ENCODE peak calls at places on chromosomes 3 and 15, in five cellular contexts. R is mesenchymal stem cell, Y is H1, F is trophoblast cell, G is H9. S is an unnamed sample.

GRCh38 chr15:98221144-98221543 is 260.6 kb downstream of the ARRDC4 start:
- DNase-seq in R (no peak), Y (no peak), F (no peak), G (no peak), S (no peak)

GRCh38 chr15:84609818-84610525 is 9.2 kb downstream of the ZSCAN2 start:
- DNase-seq in R (no peak), Y (no peak), F (peak; percentile 10), G (no peak), S (no peak)

GRCh38 chr15:29968099-29968892 is 114.5 kb upstream of the GOLGA8J start:
- DNase-seq in R (no peak), Y (no peak), F (peak; percentile 33), G (peak; percentile 64), S (peak; percentile 17)

GRCh38 chr15:78906310-78906608 is 33.6 kb downstream of the MORF4L1 start:
- DNase-seq in R (peak; percentile 89), Y (no peak), F (peak; percentile 82), G (no peak), S (no peak)

GRCh38 chr3:90015688-90016356 is 908.4 kb downstream of the EPHA3 start:
- DNase-seq in R (peak; percentile 82), Y (no peak), F (peak; percentile 1), G (no peak), S (no peak)

GRCh38 chr3:172222474-172223071 is 183.2 kb downstream of the FNDC3B start:
- DNase-seq in R (no peak), Y (no peak), F (no peak), G (no peak), S (no peak)

GRCh38 chr3:64120876-64121275 is 97.6 kb upstream of the PSMD6 start:
- DNase-seq in R (no peak), Y (no peak), F (no peak), G (no peak), S (no peak)

GRCh38 chr3:54905230-54905888 is 22.5 kb downstream of the LRTM1 start:
- DNase-seq in R (no peak), Y (no peak), F (peak; percentile 86), G (no peak), S (no peak)

GRCh38 chr3:64650096-64650622 is 37.6 kb downstream of the ADAMTS9 start:
- DNase-seq in R (no peak), Y (no peak), F (no peak), G (no peak), S (no peak)

GRCh38 chr3:85041562-85042055 is 82.8 kb downstream of the CADM2 start:
- DNase-seq in R (no peak), Y (no peak), F (no peak), G (no peak), S (no peak)

GRCh38 chr15:44163370-44163769 is 31.7 kb downstream of the FRMD5 start:
- DNase-seq in R (no peak), Y (no peak), F (no peak), G (no peak), S (no peak)

GRCh38 chr3:94862703-94863102 is 799.8 kb downstream of the NSUN3 start:
- DNase-seq in R (peak; percentile 33), Y (no peak), F (peak; percentile 49), G (no peak), S (no peak)

GRCh38 chr15:74609938-74610301 is 5.7 kb upstream of the CLK3 start:
- DNase-seq in R (no peak), Y (no peak), F (no peak), G (no peak), S (no peak)

GRCh38 chr3:100891033-100891432 is 102.2 kb downstream of the ABI3BP start:
- DNase-seq in R (peak; percentile 36), Y (no peak), F (peak; percentile 43), G (no peak), S (no peak)

GRCh38 chr3:4358273-4358672 is 55.1 kb downstream of the SETMAR start:
- DNase-seq in R (peak; percentile 27), Y (no peak), F (no peak), G (no peak), S (no peak)

GRCh38 chr15:41734079-41734478 is 40.2 kb upstream of the MAPKBP1 start:
- DNase-seq in R (no peak), Y (no peak), F (peak; percentile 84), G (no peak), S (no peak)

DNA sequence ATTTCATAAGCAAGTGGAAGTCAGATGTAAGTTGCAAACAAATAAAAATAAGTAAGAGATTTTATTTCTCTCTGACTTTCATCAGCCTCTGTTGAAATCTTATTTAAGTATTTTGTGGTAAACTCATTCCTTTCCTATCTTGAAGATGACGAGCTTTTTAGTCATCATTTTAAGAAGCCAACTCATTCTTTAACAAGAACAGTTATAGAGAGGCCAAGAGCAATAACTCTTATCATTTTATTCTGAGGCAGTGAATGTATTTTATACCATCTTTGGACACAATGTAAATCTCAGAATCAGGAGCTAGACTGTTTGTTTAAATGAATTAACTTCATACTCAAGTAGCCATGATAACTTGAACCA is 147.5 kb upstream of the MBNL1 start:
- DNase-seq in R (peak; percentile 85), Y (no peak), F (peak; percentile 66), G (no peak), S (no peak)
- H2BK5ac ChIP-seq in R (no peak overlapping the region), Y (no peak overlapping the region), F (no peak overlapping the region), G (no peak overlapping the region), S (no peak overlapping the region)

DNA sequence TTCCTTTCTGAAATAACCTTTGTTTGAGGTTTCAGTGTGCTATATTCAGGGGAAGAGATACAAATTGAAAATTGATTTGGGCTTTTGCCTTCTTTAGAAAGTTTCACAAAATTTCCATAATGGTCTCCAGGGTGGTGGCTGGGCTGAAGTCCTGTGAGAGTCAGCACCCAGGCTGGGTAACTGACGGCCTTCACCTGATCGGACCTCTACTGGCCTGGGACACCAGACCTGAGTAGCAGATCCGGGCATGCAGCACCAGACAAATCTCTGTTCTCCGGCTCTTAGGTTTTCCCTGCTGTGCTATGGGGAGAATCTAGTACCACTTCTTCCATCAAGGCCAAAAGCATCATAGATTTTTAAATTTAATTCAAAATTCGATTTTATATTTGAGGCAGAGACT is 133.0 kb upstream of the LMCD1 start:
- DNase-seq in R (no peak), Y (no peak), F (no peak), G (no peak), S (no peak)
- H3K9me3 ChIP-seq in R (no peaks in the 10 kb centered on the region), Y (no peaks in the 10 kb centered on the region), F (no peaks in the 10 kb centered on the region), G (no peaks in the 10 kb centered on the region), S (no peaks in the 10 kb centered on the region)

GRCh38 chr3:52707585-52707984 is 1.7 kb downstream of the SPCS1 start:
- DNase-seq in R (no peak), Y (no peak), F (no peak), G (no peak), S (no peak)
- H2BK12ac ChIP-seq in R (no peak overlapping the region), Y (no peak overlapping the region), F (no peak overlapping the region), G (no peak overlapping the region), S (no peak overlapping the region)

GRCh38 chr15:51193979-51194378 is 99.3 kb upstream of the TNFAIP8L3 start:
- DNase-seq in R (no peak), Y (no peak), F (no peak), G (no peak), S (no peak)
- H2BK5ac ChIP-seq in R (no peak overlapping the region), Y (no peak overlapping the region), F (no peak overlapping the region), G (no peak overlapping the region), S (no peak overlapping the region)

GRCh38 chr3:113148307-113148703 is 63.1 kb upstream of the BOC start:
- DNase-seq in R (no peak), Y (no peak), F (peak; percentile 8), G (no peak), S (no peak)
- H3K9me3 ChIP-seq in R (no peaks in the 10 kb centered on the region), Y (no peaks in the 10 kb centered on the region), F (no peaks in the 10 kb centered on the region), G (no peaks in the 10 kb centered on the region), S (no peaks in the 10 kb centered on the region)

DNA sequence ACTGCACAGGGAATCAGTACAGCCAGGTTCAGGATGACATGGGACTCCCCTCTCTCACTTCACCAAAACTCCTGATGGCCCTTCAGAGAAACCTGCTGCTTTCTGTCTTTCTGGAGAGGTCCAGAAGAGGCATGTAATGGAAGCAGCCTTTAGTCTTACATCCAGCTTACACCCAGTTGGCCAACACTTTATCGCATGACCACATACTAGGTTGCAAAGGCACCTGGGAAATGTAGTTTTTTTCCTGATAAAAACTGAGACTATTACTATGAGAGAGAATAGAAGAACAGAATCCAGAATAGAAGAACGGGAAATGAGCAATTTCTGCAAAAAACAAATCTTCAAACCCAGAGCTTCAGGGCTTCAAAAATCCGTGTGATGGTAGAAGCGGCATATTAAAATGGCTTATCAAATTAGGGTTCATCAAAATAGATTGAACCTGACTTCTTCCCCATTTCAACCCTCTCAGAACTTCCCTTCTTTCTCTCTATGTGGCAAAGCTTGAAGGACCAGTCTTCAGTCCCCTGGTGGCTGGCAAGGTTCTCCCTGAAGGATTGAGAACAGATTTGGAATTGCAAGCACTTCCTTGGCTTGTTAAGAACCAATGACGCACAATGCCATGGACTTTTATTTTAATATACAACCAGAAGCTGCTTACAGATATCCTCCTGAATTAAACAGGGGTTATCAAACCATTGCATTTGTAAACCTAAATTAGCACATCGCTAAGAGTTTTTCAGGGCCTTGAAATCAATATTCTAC is 34.4 kb downstream of the CORO2B start:
- DNase-seq in R (no peak), Y (no peak), F (peak; percentile 36), G (no peak), S (no peak)
- H2BK12ac ChIP-seq in R (no peak overlapping the region), Y (no peak overlapping the region), F (no peak overlapping the region), G (no peak overlapping the region), S (no peak overlapping the region)

DNA sequence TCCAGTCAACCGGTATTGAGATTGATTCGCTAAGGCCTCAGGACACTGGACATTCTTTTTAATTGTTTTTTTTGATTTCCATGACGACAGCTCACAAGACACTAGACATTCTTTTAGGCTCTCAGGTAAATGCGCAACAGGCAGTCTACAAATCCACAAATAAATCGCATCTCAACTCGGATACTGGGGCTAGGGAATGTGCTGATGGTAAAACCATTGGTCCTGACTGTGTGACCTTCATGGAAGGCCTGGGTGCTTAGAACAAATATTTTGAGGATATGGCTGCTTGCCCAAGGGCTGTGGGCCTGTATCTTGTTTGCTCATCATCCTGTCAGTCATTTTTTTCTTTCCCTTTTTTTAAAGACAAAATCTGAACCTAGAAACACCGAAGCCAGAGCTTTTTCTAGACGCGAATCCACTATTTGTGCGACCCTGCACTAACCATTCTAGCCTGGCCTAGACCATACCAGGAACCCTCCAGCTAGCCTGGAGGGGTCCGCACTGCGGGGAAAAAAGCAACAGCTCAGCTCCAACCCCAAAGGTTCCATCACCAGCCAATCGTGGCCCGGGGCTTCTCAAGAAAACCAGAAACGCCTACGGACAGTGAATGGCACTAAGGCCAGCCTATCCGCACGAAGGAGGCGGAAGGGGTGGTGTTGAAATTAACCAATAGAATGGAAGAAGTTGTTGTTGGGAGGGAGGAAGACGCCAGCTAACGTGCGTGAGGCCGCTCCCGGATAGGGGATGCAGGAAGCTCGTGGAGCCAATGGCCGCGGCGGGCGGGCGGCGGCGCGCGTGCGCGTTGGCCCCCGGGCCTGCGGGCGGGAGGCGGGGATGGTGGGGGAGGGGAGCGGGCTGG is 18.1 kb upstream of the CHD2 start:
- DNase-seq in R (peak; percentile 100), Y (peak; percentile 100), F (peak; percentile 100), G (peak; percentile 99), S (peak; percentile 100)
- H2BK5ac ChIP-seq in R (no peak overlapping the region), Y (peak overlapping the region; percentile 28), F (peak overlapping the region; percentile 83), G (no peak overlapping the region), S (no peak overlapping the region)

GRCh38 chr3:138265745-138266144 is 63.9 kb downstream of the NME9 start:
- DNase-seq in R (no peak), Y (no peak), F (no peak), G (no peak), S (no peak)
- H3K9me3 ChIP-seq in R (no peaks in the 10 kb centered on the region), Y (no peaks in the 10 kb centered on the region), F (no peaks in the 10 kb centered on the region), G (no peaks in the 10 kb centered on the region), S (no peaks in the 10 kb centered on the region)

DNA sequence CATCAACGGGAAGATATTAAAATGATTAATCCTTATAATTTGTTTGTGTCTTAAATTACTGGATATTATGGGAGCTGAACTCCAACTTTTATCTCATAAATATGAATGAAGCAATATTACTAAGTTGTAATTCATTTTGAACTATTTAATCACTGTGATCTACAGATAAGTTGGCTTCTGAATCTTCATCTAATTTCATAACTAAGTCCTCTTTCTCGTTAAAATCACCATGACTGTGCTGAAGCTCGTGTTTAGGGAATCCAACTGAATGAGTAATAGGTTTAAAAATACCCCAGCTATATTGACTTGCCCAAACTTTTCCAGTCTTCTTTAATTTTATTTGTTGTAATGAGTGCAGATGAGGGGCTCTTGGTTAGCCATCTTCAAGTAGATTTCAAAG is 14.1 kb downstream of the MDFIC2 start:
- DNase-seq in R (no peak), Y (no peak), F (peak; percentile 39), G (no peak), S (no peak)
- H2BK12ac ChIP-seq in R (no peak overlapping the region), Y (no peak overlapping the region), F (no peak overlapping the region), G (no peak overlapping the region), S (no peak overlapping the region)

S was measured in neuronal stem cell.